ENCODE peak calls at places on chromosomes 6 and 20, in eight cellular contexts. K is Caco-2, P is neural crest cell, Q is cardiac fibroblast, E is HL-60, J is pancreas, T is HFFc6, N is psoas muscle. U is an unnamed sample.

GRCh38 chr6:107353773-107354382 is 105.5 kb downstream of the PDSS2 start:
- DNase-seq in K (no peak), P (no peak), Q (no peak), E (no peak), J (no peak), T (no peak), N (no peak), U (no peak)

GRCh38 chr20:58014628-58015315 is 213.7 kb downstream of the ANKRD60 start:
- DNase-seq in K (peak; percentile 26), P (no peak), Q (no peak), E (no peak), J (no peak), T (no peak), N (no peak), U (no peak)

GRCh38 chr20:60066438-60066823 is 108.2 kb downstream of the CDH26 start:
- DNase-seq in K (no peak), P (no peak), Q (no peak), E (no peak), J (no peak), T (no peak), N (no peak), U (no peak)

GRCh38 chr6:125586074-125586473 is 163.4 kb upstream of the HEY2 start:
- DNase-seq in K (no peak), P (no peak), Q (no peak), E (no peak), J (no peak), T (no peak), N (no peak), U (no peak)

GRCh38 chr6:30543824-30544223 is 12.5 kb downstream of the GNL1 start:
- DNase-seq in K (no peak), P (no peak), Q (no peak), E (no peak), J (no peak), T (no peak), N (no peak), U (no peak)

GRCh38 chr6:3522561-3523287 is 65.9 kb upstream of the SLC22A23 start:
- DNase-seq in K (peak; percentile 48), P (no peak), Q (no peak), E (no peak), J (no peak), T (peak; percentile 65), N (no peak), U (no peak)

GRCh38 chr6:29011276-29011734 is 6.2 kb upstream of the ZNF311 start:
- DNase-seq in K (no peak), P (peak; percentile 57), Q (peak; percentile 68), E (peak; percentile 66), J (peak; percentile 13), T (peak; percentile 58), N (peak; percentile 55), U (peak; percentile 66)

GRCh38 chr6:125867483-125867935 is 76.7 kb downstream of the NCOA7 start:
- DNase-seq in K (peak; percentile 85), P (no peak), Q (peak; percentile 88), E (peak; percentile 59), J (no peak), T (peak; percentile 80), N (no peak), U (no peak)

GRCh38 chr6:128129679-128130078 is 228.8 kb upstream of the THEMIS start:
- DNase-seq in K (no peak), P (no peak), Q (no peak), E (no peak), J (no peak), T (no peak), N (no peak), U (no peak)

GRCh38 chr6:81838724-81839425 is 86.4 kb upstream of the TENT5A start:
- DNase-seq in K (no peak), P (no peak), Q (no peak), E (peak; percentile 49), J (no peak), T (no peak), N (no peak), U (no peak)

GRCh38 chr6:166197361-166197760 is 29.7 kb upstream of the TBXT start:
- DNase-seq in K (no peak), P (no peak), Q (no peak), E (no peak), J (no peak), T (no peak), N (no peak), U (no peak)

GRCh38 chr6:9487128-9487527 is 927.7 kb downstream of the TFAP2A start:
- DNase-seq in K (no peak), P (no peak), Q (peak; percentile 26), E (no peak), J (no peak), T (peak; percentile 21), N (no peak), U (no peak)

GRCh38 chr6:7647504-7647903 is 57.5 kb downstream of the SNRNP48 start:
- DNase-seq in K (no peak), P (no peak), Q (no peak), E (no peak), J (no peak), T (no peak), N (no peak), U (no peak)

GRCh38 chr20:2331092-2331491 is 35.3 kb downstream of the TGM3 start:
- DNase-seq in K (no peak), P (no peak), Q (no peak), E (peak; percentile 48), J (no peak), T (no peak), N (no peak), U (no peak)

GRCh38 chr20:16004108-16004854 is 569.0 kb downstream of the KIF16B start:
- DNase-seq in K (peak; percentile 50), P (no peak), Q (no peak), E (no peak), J (no peak), T (no peak), N (no peak), U (no peak)

GRCh38 chr6:34378470-34378869 is 14.0 kb downstream of the NUDT3 start:
- DNase-seq in K (no peak), P (no peak), Q (no peak), E (no peak), J (no peak), T (no peak), N (no peak), U (no peak)

GRCh38 chr20:50645253-50646068 is 45.9 kb downstream of the RIPOR3 start:
- DNase-seq in K (peak; percentile 99), P (no peak), Q (peak; percentile 99), E (no peak), J (peak; percentile 84), T (peak; percentile 95), N (peak; percentile 89), U (no peak)

DNA sequence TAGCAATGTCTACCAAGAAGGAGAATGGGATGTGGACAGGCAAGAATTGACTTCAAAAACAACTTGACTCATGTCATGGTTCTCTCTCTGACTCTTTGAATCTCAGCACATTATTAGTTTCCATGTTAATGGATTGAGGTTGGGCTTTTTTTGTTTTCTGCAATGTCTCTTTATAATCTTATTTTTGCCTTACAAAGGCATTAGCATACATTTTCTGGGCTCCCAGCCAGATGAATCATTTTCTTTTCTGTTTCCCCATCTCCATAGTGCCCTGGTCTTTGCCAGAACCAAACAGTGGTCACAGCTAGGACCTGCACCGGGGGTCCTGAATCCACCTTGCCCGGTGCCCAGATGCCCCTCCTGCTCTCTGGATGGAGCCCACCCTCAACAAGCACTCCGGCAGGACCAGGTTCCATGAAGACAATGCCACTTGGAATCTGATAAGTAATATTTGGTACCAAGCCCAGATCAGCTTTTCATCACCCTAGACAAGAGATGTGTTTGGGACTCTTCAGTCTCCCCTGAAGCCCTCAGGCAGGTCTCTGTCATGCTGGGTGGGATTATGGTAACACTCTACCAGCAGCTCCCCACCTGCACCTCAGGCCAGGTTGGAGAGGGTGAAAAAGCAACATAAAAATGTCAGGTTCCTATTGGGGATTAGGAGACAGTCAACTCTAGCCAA is 266.7 kb upstream of the SULF2 start:
- DNase-seq in K (no peak), P (no peak), Q (peak; percentile 92), E (no peak), J (no peak), T (peak; percentile 3), N (no peak), U (no peak)
- TF ChIP-seq CTCF in K (no peak), P (no peak), Q (no peak), E (no peak), J (no peak), T (no peak), N (no peak), U (no peak)

GRCh38 chr6:99790679-99791078 is 184.0 kb downstream of the PRDM13 start:
- DNase-seq in K (no peak), P (no peak), Q (no peak), E (no peak), J (no peak), T (no peak), N (no peak), U (no peak)
- TF ChIP-seq CTCF in K (peak; percentile 7), P (peak; percentile 60), Q (no peak), E (no peak), J (no peak), T (peak; percentile 72), N (peak; percentile 16), U (no peak)

GRCh38 chr20:36501367-36502006 is 39.8 kb upstream of the MYL9 start:
- DNase-seq in K (no peak), P (no peak), Q (no peak), E (no peak), J (no peak), T (no peak), N (no peak), U (no peak)

GRCh38 chr20:36504295-36504694 is 37.0 kb upstream of the MYL9 start:
- DNase-seq in K (no peak), P (no peak), Q (no peak), E (no peak), J (no peak), T (no peak), N (no peak), U (no peak)

GRCh38 chr20:36507746-36508145 is 33.6 kb upstream of the MYL9 start:
- DNase-seq in K (no peak), P (no peak), Q (no peak), E (no peak), J (no peak), T (no peak), N (no peak), U (no peak)

GRCh38 chr20:36506253-36506652 is 35.1 kb upstream of the MYL9 start:
- DNase-seq in K (no peak), P (no peak), Q (no peak), E (peak; percentile 25), J (no peak), T (peak; percentile 10), N (no peak), U (no peak)
- TF ChIP-seq CTCF in K (peak; percentile 73), P (no peak), Q (peak; percentile 51), E (no peak), J (no peak), T (peak; percentile 65), N (no peak), U (no peak)

DNA sequence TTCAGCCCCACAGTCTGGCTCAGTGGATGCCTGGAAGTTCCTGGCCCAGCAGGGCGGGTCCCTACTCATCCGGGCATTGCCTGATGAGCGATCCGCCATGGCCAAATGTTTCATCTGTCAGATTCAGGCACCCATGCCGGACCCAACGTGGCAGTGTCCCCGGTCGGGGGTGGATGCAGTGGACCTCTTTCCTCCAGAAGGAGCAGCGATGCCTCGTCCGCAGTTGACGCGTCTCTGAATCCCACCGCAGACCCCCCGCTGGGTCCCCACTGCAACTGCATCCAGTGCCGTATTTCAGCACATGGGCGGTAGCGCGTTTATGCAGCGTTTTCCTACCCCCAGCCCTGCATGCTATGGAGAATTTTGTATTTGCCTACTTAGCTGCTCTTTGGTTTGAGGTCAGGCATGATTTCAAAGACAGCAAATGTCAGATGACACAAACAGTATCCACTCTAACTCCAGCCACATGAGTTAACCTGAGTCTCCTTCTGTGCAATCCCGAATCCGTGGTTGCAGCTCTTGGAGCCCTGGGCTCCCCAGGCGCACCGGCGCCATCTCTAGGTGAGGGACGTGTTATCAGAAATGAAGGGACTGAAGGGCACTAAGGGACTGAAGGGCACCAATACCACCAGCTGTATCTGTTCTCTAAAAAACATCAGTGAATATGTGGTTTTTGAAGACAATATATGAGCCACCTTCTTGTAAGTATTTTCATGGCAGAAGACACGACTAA is 72.6 kb upstream of the THBS2 start:
- DNase-seq in K (no peak), P (no peak), Q (peak; percentile 62), E (peak; percentile 7), J (no peak), T (peak; percentile 22), N (no peak), U (no peak)
- TF ChIP-seq CTCF in K (peak; percentile 15), P (no peak), Q (peak; percentile 57), E (peak; percentile 3), J (no peak), T (peak; percentile 67), N (no peak), U (no peak)